ENCODE peak calls at places on chromosomes 7 and 10, in nine cellular contexts. Z, W, B, O, T, S, G, M and N are unnamed samples.

GRCh38 chr7:139016931-139017511 is 18.8 kb downstream of the ZC3HAV1L start:
- DNase-seq in Z (peak), W (peak), B (peak), O (peak), T (peak), S (peak), G (peak), M (peak), N (peak)

GRCh38 chr7:70037171-70037933 is 439.1 kb downstream of the AUTS2 start:
- DNase-seq in Z (peak), W (no peak), B (no peak), O (no peak), T (no peak), S (no peak), G (no peak), M (no peak), N (no peak)

GRCh38 chr7:42414961-42415505 is 178.0 kb upstream of the GLI3 start:
- DNase-seq in Z (peak), W (no peak), B (no peak), O (no peak), T (no peak), S (no peak), G (no peak), M (no peak), N (no peak)

GRCh38 chr7:26500749-26501352 is 209.2 kb downstream of the SNX10 start:
- DNase-seq in Z (peak), W (no peak), B (no peak), O (no peak), T (no peak), S (no peak), G (no peak), M (no peak), N (no peak)

GRCh38 chr10:78457804-78458483 is 424.3 kb downstream of the RPS24 start:
- DNase-seq in Z (peak), W (no peak), B (no peak), O (no peak), T (no peak), S (no peak), G (no peak), M (no peak), N (no peak)

GRCh38 chr7:81051811-81052413 is 133.1 kb upstream of the SEMA3C start:
- DNase-seq in Z (no peak), W (no peak), B (no peak), O (no peak), T (no peak), S (no peak), G (no peak), M (no peak), N (no peak)

GRCh38 chr10:43173120-43173519 is 34.9 kb downstream of the CSGALNACT2 start:
- DNase-seq in Z (no peak), W (no peak), B (no peak), O (no peak), T (no peak), S (no peak), G (no peak), M (no peak), N (no peak)

GRCh38 chr7:73353243-73353642 is 25.3 kb downstream of the FKBP6 start:
- DNase-seq in Z (no peak), W (no peak), B (no peak), O (no peak), T (no peak), S (no peak), G (no peak), M (no peak), N (no peak)

GRCh38 chr7:150793569-150794238 is 6.5 kb downstream of the TMEM176B start:
- DNase-seq in Z (no peak), W (no peak), B (peak), O (no peak), T (no peak), S (no peak), G (no peak), M (no peak), N (no peak)

GRCh38 chr10:95260909-95261552 is 29.8 kb downstream of the PDLIM1 start:
- DNase-seq in Z (peak), W (no peak), B (no peak), O (no peak), T (no peak), S (no peak), G (no peak), M (no peak), N (no peak)

GRCh38 chr7:143410523-143411004 is 1.9 kb upstream of the EPHA1 start:
- DNase-seq in Z (no peak), W (no peak), B (no peak), O (peak), T (no peak), S (no peak), G (no peak), M (no peak), N (no peak)

GRCh38 chr7:30980751-30981150 is 17.0 kb downstream of the GHRHR start:
- DNase-seq in Z (no peak), W (no peak), B (no peak), O (no peak), T (no peak), S (no peak), G (no peak), M (no peak), N (no peak)

GRCh38 chr7:1007901-1008300 is 24.9 kb downstream of the CYP2W1 start:
- DNase-seq in Z (no peak), W (no peak), B (peak), O (no peak), T (no peak), S (no peak), G (no peak), M (no peak), N (no peak)

GRCh38 chr7:135930565-135931423 is 46.4 kb downstream of the MTPN start:
- DNase-seq in Z (peak), W (no peak), B (no peak), O (no peak), T (no peak), S (no peak), G (no peak), M (no peak), N (no peak)

GRCh38 chr7:83957333-83957732 is 237.3 kb downstream of the SEMA3A start:
- DNase-seq in Z (peak), W (no peak), B (no peak), O (no peak), T (no peak), S (no peak), G (no peak), M (no peak), N (no peak)

GRCh38 chr7:2470204-2471021 is 5.8 kb downstream of the GRIFIN start:
- DNase-seq in Z (no peak), W (no peak), B (no peak), O (no peak), T (no peak), S (no peak), G (no peak), M (no peak), N (no peak)

GRCh38 chr7:2860627-2861133 is 16.6 kb upstream of the GNA12 start:
- DNase-seq in Z (peak), W (no peak), B (no peak), O (no peak), T (no peak), S (no peak), G (no peak), M (no peak), N (no peak)

GRCh38 chr10:104735469-104735868 is 94.4 kb downstream of the SORCS3 start:
- DNase-seq in Z (no peak), W (no peak), B (no peak), O (peak), T (no peak), S (no peak), G (no peak), M (no peak), N (no peak)

GRCh38 chr7:14950013-14950412 is 47.5 kb upstream of the DGKB start:
- DNase-seq in Z (no peak), W (no peak), B (no peak), O (no peak), T (no peak), S (no peak), G (no peak), M (no peak), N (no peak)

GRCh38 chr7:92645531-92646061 is 55.4 kb upstream of the FAM133B start:
- DNase-seq in Z (no peak), W (no peak), B (peak), O (no peak), T (no peak), S (peak), G (no peak), M (no peak), N (no peak)

GRCh38 chr10:26516540-26517101 is 78.5 kb downstream of the APBB1IP start:
- DNase-seq in Z (peak), W (no peak), B (no peak), O (no peak), T (no peak), S (no peak), G (no peak), M (no peak), N (no peak)

GRCh38 chr7:100949227-100949930 is at the start of gene MUC3A:
- DNase-seq in Z (no peak), W (peak), B (peak), O (peak), T (no peak), S (no peak), G (no peak), M (no peak), N (no peak)

GRCh38 chr10:121406823-121407545 is 191.3 kb downstream of the FGFR2 start:
- DNase-seq in Z (peak), W (no peak), B (no peak), O (no peak), T (no peak), S (no peak), G (no peak), M (no peak), N (no peak)

GRCh38 chr10:97713828-97714400 is 384 bp downstream of the MARVELD1 start:
- DNase-seq in Z (peak), W (peak), B (peak), O (peak), T (peak), S (peak), G (peak), M (peak), N (peak)

GRCh38 chr10:132861116-132861691 is 75.3 kb upstream of the NKX6-2 start:
- DNase-seq in Z (no peak), W (peak), B (peak), O (peak), T (no peak), S (no peak), G (no peak), M (no peak), N (no peak)

GRCh38 chr10:77432398-77432797 is 205.2 kb downstream of the KCNMA1 start:
- DNase-seq in Z (no peak), W (no peak), B (no peak), O (no peak), T (no peak), S (no peak), G (no peak), M (no peak), N (no peak)

GRCh38 chr10:78260141-78260540 is 226.5 kb downstream of the RPS24 start:
- DNase-seq in Z (no peak), W (no peak), B (no peak), O (no peak), T (no peak), S (peak), G (no peak), M (no peak), N (no peak)

GRCh38 chr7:94444808-94445207 is 50.1 kb downstream of the COL1A2 start:
- DNase-seq in Z (no peak), W (no peak), B (no peak), O (no peak), T (no peak), S (peak), G (no peak), M (no peak), N (no peak)

GRCh38 chr10:58712982-58713381 is 200.3 kb downstream of the BICC1 start:
- DNase-seq in Z (no peak), W (no peak), B (no peak), O (no peak), T (no peak), S (no peak), G (no peak), M (no peak), N (no peak)
- TF ChIP-seq CTCF in Z (peak), W (no peak), B (no peak), O (no peak), T (no peak), S (no peak), G (no peak), M (no peak), N (no peak)

GRCh38 chr10:1074748-1075358 is 18.7 kb downstream of the WDR37 start:
- DNase-seq in Z (no peak), W (no peak), B (no peak), O (no peak), T (no peak), S (no peak), G (no peak), M (no peak), N (no peak)
- TF ChIP-seq CTCF in Z (peak), W (peak), B (no peak), O (no peak), T (peak), S (no peak), G (no peak), M (peak), N (peak)

DNA sequence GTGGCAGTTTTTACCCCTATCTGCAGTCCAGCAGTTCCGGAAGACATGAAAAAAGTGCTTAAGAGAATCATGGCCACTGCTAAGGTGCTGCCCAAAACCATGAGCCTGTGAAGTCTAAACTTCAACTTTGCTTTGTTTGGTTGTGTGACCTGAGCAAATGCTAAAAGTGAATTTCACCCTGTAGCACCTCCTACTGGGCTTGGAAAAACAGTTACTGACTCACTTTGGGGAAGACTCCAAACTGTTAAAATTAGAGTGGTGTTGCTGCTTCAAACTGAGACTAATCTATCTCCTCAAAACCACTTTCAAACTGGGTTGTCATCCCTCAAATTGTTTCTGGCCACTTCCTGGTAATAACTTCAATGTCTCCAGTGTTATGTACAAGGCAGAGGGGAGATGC is 21.3 kb downstream of the MKX start:
- DNase-seq in Z (no peak), W (no peak), B (no peak), O (no peak), T (no peak), S (no peak), G (no peak), M (no peak), N (no peak)
- TF ChIP-seq CTCF in Z (peak), W (no peak), B (no peak), O (no peak), T (no peak), S (peak), G (no peak), M (no peak), N (no peak)

DNA sequence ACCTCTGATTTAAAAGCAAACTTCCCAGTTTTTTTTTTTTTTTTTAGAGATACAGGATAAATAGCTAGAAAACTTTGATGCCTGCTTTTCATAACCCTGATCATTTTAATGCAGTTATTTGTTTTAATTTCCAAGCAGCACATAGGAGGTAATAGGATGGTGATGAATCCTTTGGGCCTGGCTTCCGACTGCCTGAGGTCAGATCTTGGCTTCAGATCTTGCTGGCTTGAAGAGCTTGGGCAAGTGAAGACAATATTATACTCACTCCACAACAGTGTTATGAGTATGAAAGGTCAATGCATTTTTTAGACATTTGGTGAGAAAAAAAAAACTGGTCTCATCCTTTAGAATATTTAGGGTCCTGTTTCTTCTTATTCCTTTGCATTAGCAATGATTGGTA is 124.8 kb upstream of the PRKCQ start:
- DNase-seq in Z (no peak), W (no peak), B (no peak), O (no peak), T (no peak), S (no peak), G (no peak), M (no peak), N (no peak)
- TF ChIP-seq CTCF in Z (no peak), W (no peak), B (no peak), O (no peak), T (no peak), S (no peak), G (no peak), M (no peak), N (no peak)

GRCh38 chr10:130936844-130937243 is 374.7 kb downstream of the TCERG1L start:
- DNase-seq in Z (no peak), W (no peak), B (no peak), O (no peak), T (no peak), S (no peak), G (no peak), M (no peak), N (no peak)

GRCh38 chr10:130935051-130935450 is 376.5 kb downstream of the TCERG1L start:
- DNase-seq in Z (no peak), W (no peak), B (no peak), O (no peak), T (no peak), S (no peak), G (no peak), M (no peak), N (no peak)

GRCh38 chr10:130938051-130938450 is 373.5 kb downstream of the TCERG1L start:
- DNase-seq in Z (no peak), W (no peak), B (no peak), O (no peak), T (no peak), S (no peak), G (no peak), M (no peak), N (no peak)

GRCh38 chr10:130934333-130935035 is 377.0 kb downstream of the TCERG1L start:
- DNase-seq in Z (no peak), W (no peak), B (no peak), O (no peak), T (no peak), S (no peak), G (no peak), M (no peak), N (no peak)

DNA sequence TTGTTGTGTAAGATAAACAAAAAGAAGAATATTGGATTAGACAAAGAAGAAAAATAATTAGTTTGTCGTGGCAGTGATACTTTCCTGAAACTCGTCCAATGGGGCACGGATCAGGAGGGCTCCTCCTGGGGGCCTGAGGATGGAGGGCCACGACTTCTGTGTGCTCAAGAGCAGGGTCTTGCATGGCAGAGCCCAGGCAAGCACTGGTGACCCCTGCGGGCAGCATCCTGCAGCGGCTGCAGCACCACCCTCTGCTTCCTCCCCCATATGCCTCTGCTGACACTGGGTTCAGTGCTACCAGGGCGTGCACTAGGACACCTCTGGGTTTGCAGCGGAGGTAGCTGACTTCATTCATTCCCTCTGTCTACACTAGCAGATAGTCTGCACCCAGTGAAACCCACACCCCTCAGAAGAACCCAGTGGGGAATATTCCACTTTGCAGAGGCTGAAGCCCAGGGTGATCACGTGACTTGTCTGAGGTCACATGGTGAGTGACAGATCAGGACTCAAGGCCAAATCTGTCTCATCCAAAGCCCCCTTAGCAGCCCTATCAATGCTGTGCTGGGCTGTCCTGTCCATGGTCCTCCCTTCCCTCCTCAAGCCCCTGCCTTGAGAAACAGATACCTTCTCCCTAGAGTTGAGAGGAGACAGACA is 375.5 kb downstream of the TCERG1L start:
- DNase-seq in Z (no peak), W (no peak), B (no peak), O (no peak), T (no peak), S (no peak), G (no peak), M (no peak), N (no peak)
- TF ChIP-seq CTCF in Z (no peak), W (no peak), B (no peak), O (no peak), T (no peak), S (no peak), G (no peak), M (no peak), N (no peak)

GRCh38 chr10:22002531-22003110 is 909 bp downstream of the DNAJC1 start:
- DNase-seq in Z (peak), W (no peak), B (no peak), O (no peak), T (peak), S (no peak), G (no peak), M (no peak), N (no peak)

GRCh38 chr10:22003111-22003963 is at the start of gene DNAJC1:
- DNase-seq in Z (peak), W (peak), B (peak), O (peak), T (peak), S (peak), G (peak), M (peak), N (peak)

GRCh38 chr10:22003964-22004281 is 393 bp upstream of the DNAJC1 start:
- DNase-seq in Z (no peak), W (no peak), B (no peak), O (no peak), T (no peak), S (no peak), G (no peak), M (no peak), N (no peak)

GRCh38 chr10:22005763-22006162 is 2.2 kb upstream of the DNAJC1 start:
- DNase-seq in Z (no peak), W (no peak), B (no peak), O (no peak), T (no peak), S (no peak), G (no peak), M (no peak), N (no peak)

GRCh38 chr10:22006379-22006884 is 2.9 kb upstream of the DNAJC1 start:
- DNase-seq in Z (no peak), W (no peak), B (no peak), O (no peak), T (no peak), S (no peak), G (no peak), M (no peak), N (no peak)
- TF ChIP-seq CTCF in Z (no peak), W (no peak), B (no peak), O (no peak), T (no peak), S (no peak), G (no peak), M (no peak), N (no peak)